ENCODE peak calls at places on chromosomes 7 and 10, in four cellular contexts. O is GM12878, F is H1, G is HepG2. E is an unnamed sample.

GRCh38 chr10:124436191-124436638 is 13.6 kb downstream of the NKX1-2 start:
- DNase-seq in O (peak; percentile 47), F (no peak), G (peak; percentile 42), E (no peak)

GRCh38 chr7:31105256-31105950 is 53.3 kb downstream of the ADCYAP1R1 start:
- DNase-seq in O (no peak), F (no peak), G (no peak), E (no peak)

GRCh38 chr10:15123749-15124184 is 26.6 kb downstream of the RPP38 start:
- DNase-seq in O (no peak), F (no peak), G (no peak), E (no peak)

GRCh38 chr10:101130141-101130540 is 959 bp upstream of the TLX1 start:
- DNase-seq in O (no peak), F (no peak), G (no peak), E (no peak)

GRCh38 chr7:29564455-29565185 is 985 bp downstream of the PRR15 start:
- DNase-seq in O (no peak), F (peak; percentile 70), G (peak; percentile 50), E (no peak)

GRCh38 chr7:44257618-44258422 is 57.0 kb downstream of the YKT6 start:
- DNase-seq in O (peak; percentile 89), F (no peak), G (peak; percentile 67), E (no peak)

GRCh38 chr7:1290262-1291039 is 57.8 kb downstream of the UNCX start:
- DNase-seq in O (no peak), F (peak; percentile 69), G (no peak), E (no peak)

GRCh38 chr7:47512481-47513176 is 69.3 kb downstream of the TNS3 start:
- DNase-seq in O (no peak), F (no peak), G (peak; percentile 41), E (no peak)

GRCh38 chr10:58436071-58436470 is 50.9 kb downstream of the TFAM start:
- DNase-seq in O (no peak), F (no peak), G (no peak), E (no peak)

GRCh38 chr7:84492565-84493034 is 298.0 kb upstream of the SEMA3A start:
- DNase-seq in O (no peak), F (no peak), G (no peak), E (no peak)
- TF ChIP-seq SUZ12 in O (no peak), F (no peak), G (no peak), E (no peak)

GRCh38 chr7:94421711-94422110 is 27.0 kb downstream of the COL1A2 start:
- DNase-seq in O (no peak), F (no peak), G (no peak), E (no peak)

GRCh38 chr7:94417921-94418320 is 23.2 kb downstream of the COL1A2 start:
- DNase-seq in O (no peak), F (no peak), G (no peak), E (no peak)

GRCh38 chr7:94420321-94420720 is 25.6 kb downstream of the COL1A2 start:
- DNase-seq in O (no peak), F (no peak), G (no peak), E (no peak)

GRCh38 chr7:94417261-94417660 is 22.6 kb downstream of the COL1A2 start:
- DNase-seq in O (no peak), F (no peak), G (no peak), E (no peak)

GRCh38 chr7:94418851-94419250 is 24.2 kb downstream of the COL1A2 start:
- DNase-seq in O (no peak), F (no peak), G (no peak), E (no peak)
- TF ChIP-seq ZNF274 in O (no peak), F (no peak), G (no peak), E (no peak)

GRCh38 chr10:34813626-34814227 is 1.4 kb downstream of the PARD3 start:
- DNase-seq in O (no peak), F (no peak), G (peak; percentile 42), E (no peak)

GRCh38 chr10:34815174-34816066 is at the start of gene PARD3:
- DNase-seq in O (no peak), F (peak; percentile 76), G (peak; percentile 38), E (no peak)

GRCh38 chr10:34812771-34813170 is 2.3 kb downstream of the PARD3 start:
- DNase-seq in O (no peak), F (no peak), G (no peak), E (no peak)

GRCh38 chr10:34816067-34817002 is 1.2 kb upstream of the PARD3 start:
- DNase-seq in O (no peak), F (no peak), G (no peak), E (no peak)

DNA sequence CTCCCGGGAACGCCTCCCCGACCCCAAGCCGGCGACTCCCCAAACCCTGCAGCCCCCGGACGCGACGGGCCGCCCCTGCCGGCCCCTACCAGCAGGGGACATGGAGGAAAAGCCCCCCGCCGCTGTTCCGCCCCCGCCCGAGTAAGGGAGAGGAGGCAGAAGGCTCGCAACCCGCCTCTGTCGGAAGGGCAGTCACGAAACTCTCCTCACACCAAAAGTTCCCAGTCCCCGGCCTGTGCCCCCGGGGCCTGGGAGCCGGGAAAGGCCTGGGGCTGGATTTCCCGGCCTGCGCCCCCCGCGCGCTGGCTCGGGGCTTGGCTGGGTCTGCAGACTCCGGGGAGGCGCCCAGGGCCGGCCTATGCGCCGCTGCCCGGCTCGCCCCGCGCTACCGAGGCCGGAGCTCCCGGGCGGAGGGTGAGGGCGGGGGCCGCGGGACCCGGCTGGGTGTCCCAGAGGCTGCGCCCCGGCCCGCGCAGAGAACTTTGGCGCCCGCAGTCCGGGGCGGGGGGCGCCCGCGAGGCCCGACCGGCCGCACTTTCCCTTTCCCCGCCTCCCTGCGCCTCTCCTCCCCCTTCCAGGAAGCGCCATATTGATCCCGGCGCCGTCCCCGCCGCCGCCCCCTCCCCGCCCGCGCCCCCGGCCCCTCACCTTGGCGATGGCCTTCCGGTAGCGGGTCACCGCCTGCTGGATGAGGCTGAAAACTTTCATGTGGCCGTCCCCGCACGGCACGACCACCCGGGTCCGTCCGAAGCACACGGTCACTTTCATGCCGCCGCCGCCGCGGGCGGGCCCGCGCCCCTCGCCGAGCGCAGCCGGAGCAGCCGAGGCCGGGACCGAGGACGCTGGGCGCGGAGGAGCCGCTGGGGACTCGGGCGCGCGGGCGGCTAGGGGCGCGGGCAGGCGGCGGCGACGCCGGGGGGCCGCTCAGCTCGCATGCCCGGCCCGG is 595 bp downstream of the PARD3 start:
- DNase-seq in O (no peak), F (peak; percentile 75), G (peak; percentile 51), E (no peak)
- TF ChIP-seq SUZ12 in O (peak; percentile 75), F (no peak), G (no peak), E (no peak)

DNA sequence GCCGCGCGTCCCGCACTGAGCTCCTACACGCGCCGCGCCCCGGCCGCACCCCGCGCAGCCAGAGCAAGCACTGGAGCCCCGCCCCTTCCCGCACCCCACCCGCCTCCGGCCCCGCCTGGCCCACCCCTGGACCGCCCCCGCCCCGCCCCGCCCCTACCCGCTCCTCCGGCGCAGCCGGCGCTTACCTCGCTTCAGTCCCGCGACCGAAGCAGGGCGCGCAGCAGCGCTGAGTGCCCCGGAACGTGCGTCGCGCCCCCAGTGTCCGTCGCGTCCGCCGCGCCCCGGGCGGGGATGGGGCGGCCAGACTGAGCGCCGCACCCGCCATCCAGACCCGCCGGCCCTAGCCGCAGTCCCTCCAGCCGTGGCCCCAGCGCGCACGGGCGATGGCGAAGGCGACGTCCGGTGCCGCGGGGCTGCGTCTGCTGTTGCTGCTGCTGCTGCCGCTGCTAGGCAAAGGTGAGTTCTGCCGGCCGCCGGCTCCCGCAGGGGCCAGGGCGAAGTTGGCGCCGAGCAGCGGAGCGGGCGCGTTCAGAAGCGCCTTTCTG is at the start of gene RET:
- DNase-seq in O (no peak), F (peak; percentile 72), G (no peak), E (no peak)
- TF ChIP-seq ZNF274 in O (no peak), F (no peak), G (no peak), E (no peak)

GRCh38 chr10:118017850-118018249 is 28.9 kb downstream of the RAB11FIP2 start:
- DNase-seq in O (no peak), F (no peak), G (no peak), E (peak; percentile 6)

GRCh38 chr10:118020365-118020764 is 26.4 kb downstream of the RAB11FIP2 start:
- DNase-seq in O (no peak), F (peak; percentile 63), G (no peak), E (peak; percentile 9)

GRCh38 chr10:118013078-118013568 is 33.6 kb downstream of the RAB11FIP2 start:
- DNase-seq in O (no peak), F (no peak), G (no peak), E (no peak)

GRCh38 chr10:118017071-118017740 is 29.5 kb downstream of the RAB11FIP2 start:
- DNase-seq in O (no peak), F (no peak), G (no peak), E (no peak)
- TF ChIP-seq SUZ12 in O (no peak), F (no peak), G (no peak), E (no peak)

E was measured in NT2/D1.